ENCODE peak calls at places on chromosomes 7 and 10, in ten cellular contexts. W, A, H, S, D, G, Y, K, M and Z are unnamed samples.
A peak's percentile ranks its signal among the peaks of the same experiment; 100 is the strongest.

GRCh38 chr7:36638586-36639265 is 85.6 kb downstream of the AOAH start:
- DNase-seq in K (no peak), A (no peak), H (no peak), S (no peak), M (no peak), G (no peak), D (no peak), W (no peak), Y (no peak), Z (no peak)

GRCh38 chr10:84626688-84627087 is 298.3 kb downstream of the CCSER2 start:
- DNase-seq in G (no peak), S (no peak), H (no peak), K (no peak), W (no peak), M (no peak), D (no peak), Y (no peak), A (no peak), Z (no peak)

GRCh38 chr10:20573924-20574323 is 323.2 kb downstream of the NEBL start:
- DNase-seq in K (no peak), D (no peak), S (no peak), H (no peak), G (no peak), Y (no peak), A (no peak), M (no peak), W (no peak), Z (no peak)

GRCh38 chr10:1152386-1153252 is 96.4 kb downstream of the WDR37 start:
- DNase-seq in G (no peak), W (no peak), S (no peak), K (no peak), M (no peak), H (no peak), D (no peak), A (no peak), Y (no peak), Z (no peak)

GRCh38 chr7:16913643-16914042 is 31.9 kb upstream of the AGR3 start:
- DNase-seq in K (no peak), G (no peak), D (no peak), A (no peak), W (no peak), M (peak; percentile 11), H (no peak), Y (no peak), S (no peak), Z (no peak)

GRCh38 chr10:59606551-59606961 is 103.1 kb downstream of the SLC16A9 start:
- DNase-seq in A (no peak), K (no peak), G (no peak), Y (no peak), W (no peak), H (no peak), D (peak; percentile 43), M (peak; percentile 60), S (no peak), Z (no peak)

GRCh38 chr7:72190166-72190565 is 222.0 kb downstream of the CALN1 start:
- DNase-seq in H (no peak), D (no peak), M (no peak), Y (no peak), A (no peak), S (no peak), K (no peak), W (no peak), G (no peak), Z (no peak)

GRCh38 chr10:89690027-89690426 is 11.4 kb upstream of the KIF20B start:
- DNase-seq in S (no peak), A (no peak), M (no peak), Y (no peak), K (no peak), W (no peak), D (no peak), H (no peak), G (no peak), Z (no peak)